ENCODE peak calls at places on chromosomes 13 and 19, in five cellular contexts. A is AG04450; Y is left lung; Q is effector memory CD4-positive, alpha-beta T cell; V is hypothalamus. K is an unnamed sample.

GRCh38 chr13:109647046-109647445 is 139.3 kb downstream of the IRS2 start:
- DNase-seq in Y (no peak), A (no peak), Q (no peak), V (no peak), K (no peak)

GRCh38 chr13:73038064-73038463 is 20.7 kb upstream of the KLF5 start:
- DNase-seq in A (no peak), V (no peak), Q (no peak), Y (no peak), K (no peak)

GRCh38 chr13:71118779-71119364 is 748.1 kb downstream of the DACH1 start:
- DNase-seq in Q (no peak), Y (no peak), V (no peak), A (no peak), K (no peak)

GRCh38 chr13:99610702-99611289 is 109.5 kb downstream of the TM9SF2 start:
- DNase-seq in Y (no peak), Q (no peak), A (no peak), V (no peak), K (peak)

GRCh38 chr19:47663911-47664771 is 49.1 kb upstream of the EHD2 start:
- DNase-seq in Q (no peak), V (no peak), Y (no peak), A (peak), K (no peak)

GRCh38 chr13:98315466-98315865 is 138.4 kb upstream of the RNF113B start:
- DNase-seq in V (no peak), Y (no peak), A (no peak), Q (no peak), K (peak)

GRCh38 chr13:38350114-38350617 is 515 bp downstream of the UFM1 start:
- DNase-seq in Y (peak), V (no peak), A (no peak), Q (peak), K (peak)

GRCh38 chr19:38478273-38478971 is 44.9 kb downstream of the RYR1 start:
- DNase-seq in Y (no peak), Q (no peak), V (no peak), A (no peak), K (no peak)

GRCh38 chr13:98405107-98405571 is 171.8 kb downstream of the STK24 start:
- DNase-seq in Q (no peak), Y (no peak), V (no peak), A (no peak), K (peak)

GRCh38 chr13:91632071-91632470 is 233.7 kb downstream of the GPC5 start:
- DNase-seq in Q (no peak), A (no peak), Y (no peak), V (no peak), K (no peak)

GRCh38 chr13:113337556-113337955 is 26.4 kb downstream of the GRTP1 start:
- DNase-seq in V (no peak), A (no peak), Q (no peak), Y (peak), K (peak)

GRCh38 chr13:97359181-97360057 is 74.5 kb upstream of the RAP2A start:
- DNase-seq in V (no peak), A (peak), Y (no peak), Q (peak), K (peak)

GRCh38 chr19:38015771-38016170 is 108.8 kb downstream of the SIPA1L3 start:
- DNase-seq in Q (no peak), V (no peak), Y (no peak), A (no peak), K (no peak)

GRCh38 chr13:101157261-101157660 is 259.0 kb downstream of the NALCN start:
- DNase-seq in Y (no peak), A (no peak), Q (no peak), V (no peak), K (no peak)

GRCh38 chr13:49300716-49301589 is 53.2 kb downstream of the CDADC1 start:
- DNase-seq in A (peak), Y (no peak), Q (peak), V (peak), K (peak)

GRCh38 chr19:38394488-38394887 is 6.0 kb downstream of the SPRED3 start:
- DNase-seq in V (no peak), A (no peak), Q (peak), Y (no peak), K (peak)

K was measured in H7.